ENCODE peak calls at places on chromosome 1, in four cellular contexts. One of them, this sample, is unnamed.

GRCh38 chr1:25500694-25501093 is 42.7 kb upstream of the LDLRAP1 start:
- DNase-seq in GM12878: no peak
- DNase-seq in endothelial cell of umbilical vein: no peak
- DNase-seq in A549: no peak
- DNase-seq in this sample: no peak

GRCh38 chr1:56844709-56845108 is 9.9 kb upstream of the C8A start:
- DNase-seq in A549: no peak
- DNase-seq in endothelial cell of umbilical vein: no peak
- DNase-seq in GM12878: no peak
- DNase-seq in this sample: no peak

GRCh38 chr1:62423580-62424242 is 13.1 kb upstream of the USP1 start:
- DNase-seq in endothelial cell of umbilical vein: no peak
- DNase-seq in GM12878: no peak
- DNase-seq in A549: peak
- DNase-seq in this sample: no peak

GRCh38 chr1:31505884-31506497 is 70.3 kb upstream of the TINAGL1 start:
- DNase-seq in GM12878: peak
- DNase-seq in endothelial cell of umbilical vein: no peak
- DNase-seq in A549: no peak
- DNase-seq in this sample: peak

GRCh38 chr1:17564458-17565393 is 25.2 kb downstream of the ARHGEF10L start:
- DNase-seq in GM12878: no peak
- DNase-seq in endothelial cell of umbilical vein: no peak
- DNase-seq in A549: no peak
- DNase-seq in this sample: no peak

GRCh38 chr1:87399264-87399663 is 70.6 kb downstream of the LMO4 start:
- DNase-seq in GM12878: no peak
- DNase-seq in A549: no peak
- DNase-seq in endothelial cell of umbilical vein: no peak
- DNase-seq in this sample: no peak

GRCh38 chr1:31058012-31058411 is 7.5 kb downstream of the PUM1 start:
- DNase-seq in endothelial cell of umbilical vein: no peak
- DNase-seq in A549: no peak
- DNase-seq in GM12878: no peak
- DNase-seq in this sample: no peak

GRCh38 chr1:110384581-110385321 is 6.1 kb downstream of the SLC16A4 start:
- DNase-seq in A549: no peak
- DNase-seq in endothelial cell of umbilical vein: no peak
- DNase-seq in GM12878: peak
- DNase-seq in this sample: peak

GRCh38 chr1:228219245-228219961 is 11.6 kb downstream of the OBSCN start:
- DNase-seq in endothelial cell of umbilical vein: no peak
- DNase-seq in GM12878: no peak
- DNase-seq in A549: no peak
- DNase-seq in this sample: no peak

GRCh38 chr1:189434461-189434860 is 1043.2 kb downstream of the BRINP3 start:
- DNase-seq in endothelial cell of umbilical vein: no peak
- DNase-seq in GM12878: no peak
- DNase-seq in A549: no peak
- DNase-seq in this sample: no peak

GRCh38 chr1:150961756-150962155 is 12.9 kb downstream of the CERS2 start:
- DNase-seq in A549: no peak
- DNase-seq in GM12878: no peak
- DNase-seq in endothelial cell of umbilical vein: no peak
- DNase-seq in this sample: no peak

GRCh38 chr1:225850370-225850769 is 31.8 kb downstream of the TMEM63A start:
- DNase-seq in endothelial cell of umbilical vein: no peak
- DNase-seq in A549: no peak
- DNase-seq in GM12878: no peak
- DNase-seq in this sample: no peak

GRCh38 chr1:145908653-145909052 is 1.2 kb downstream of the ITGA10 start:
- DNase-seq in GM12878: no peak
- DNase-seq in endothelial cell of umbilical vein: no peak
- DNase-seq in A549: no peak
- DNase-seq in this sample: peak

GRCh38 chr1:216186131-216186530 is 237.1 kb downstream of the USH2A start:
- DNase-seq in endothelial cell of umbilical vein: no peak
- DNase-seq in GM12878: no peak
- DNase-seq in A549: no peak
- DNase-seq in this sample: no peak

GRCh38 chr1:66464802-66465201 is 69.2 kb upstream of the SGIP1 start:
- DNase-seq in GM12878: no peak
- DNase-seq in A549: peak
- DNase-seq in endothelial cell of umbilical vein: peak
- DNase-seq in this sample: no peak

GRCh38 chr1:210374600-210374953 is 45.9 kb downstream of the HHAT start:
- DNase-seq in endothelial cell of umbilical vein: no peak
- DNase-seq in GM12878: no peak
- DNase-seq in A549: no peak
- DNase-seq in this sample: peak

GRCh38 chr1:82813351-82813750 is 1012.6 kb downstream of the ADGRL2 start:
- DNase-seq in GM12878: no peak
- DNase-seq in endothelial cell of umbilical vein: no peak
- DNase-seq in A549: no peak
- DNase-seq in this sample: no peak

GRCh38 chr1:156082111-156083091 is at the start of gene MEX3A:
- DNase-seq in GM12878: no peak
- DNase-seq in A549: peak
- DNase-seq in endothelial cell of umbilical vein: peak
- DNase-seq in this sample: peak

GRCh38 chr1:5917591-5918274 is 74.5 kb downstream of the NPHP4 start:
- DNase-seq in GM12878: no peak
- DNase-seq in endothelial cell of umbilical vein: no peak
- DNase-seq in A549: no peak
- DNase-seq in this sample: no peak

GRCh38 chr1:152926091-152926490 is 17.7 kb downstream of the IVL start:
- DNase-seq in endothelial cell of umbilical vein: no peak
- DNase-seq in GM12878: no peak
- DNase-seq in A549: peak
- DNase-seq in this sample: peak

GRCh38 chr1:204607910-204608309 is 77.6 kb downstream of the LRRN2 start:
- DNase-seq in GM12878: no peak
- DNase-seq in A549: no peak
- DNase-seq in endothelial cell of umbilical vein: no peak
- DNase-seq in this sample: no peak

GRCh38 chr1:79105499-79105898 is 99.0 kb upstream of the ADGRL4 start:
- DNase-seq in GM12878: no peak
- DNase-seq in endothelial cell of umbilical vein: peak
- DNase-seq in A549: no peak
- DNase-seq in this sample: no peak

GRCh38 chr1:61005572-61006386 is 76.6 kb upstream of the NFIA start:
- DNase-seq in GM12878: no peak
- DNase-seq in A549: no peak
- DNase-seq in endothelial cell of umbilical vein: no peak
- DNase-seq in this sample: no peak

GRCh38 chr1:216462061-216462775 is 39.0 kb upstream of the USH2A start:
- DNase-seq in endothelial cell of umbilical vein: no peak
- DNase-seq in GM12878: no peak
- DNase-seq in A549: peak
- DNase-seq in this sample: no peak

GRCh38 chr1:5906966-5907365 is 85.3 kb downstream of the NPHP4 start:
- DNase-seq in endothelial cell of umbilical vein: no peak
- DNase-seq in A549: no peak
- DNase-seq in GM12878: no peak
- DNase-seq in this sample: no peak

GRCh38 chr1:199490804-199491527 is 536.5 kb upstream of the NR5A2 start:
- DNase-seq in endothelial cell of umbilical vein: no peak
- DNase-seq in A549: no peak
- DNase-seq in GM12878: no peak
- DNase-seq in this sample: no peak

DNA sequence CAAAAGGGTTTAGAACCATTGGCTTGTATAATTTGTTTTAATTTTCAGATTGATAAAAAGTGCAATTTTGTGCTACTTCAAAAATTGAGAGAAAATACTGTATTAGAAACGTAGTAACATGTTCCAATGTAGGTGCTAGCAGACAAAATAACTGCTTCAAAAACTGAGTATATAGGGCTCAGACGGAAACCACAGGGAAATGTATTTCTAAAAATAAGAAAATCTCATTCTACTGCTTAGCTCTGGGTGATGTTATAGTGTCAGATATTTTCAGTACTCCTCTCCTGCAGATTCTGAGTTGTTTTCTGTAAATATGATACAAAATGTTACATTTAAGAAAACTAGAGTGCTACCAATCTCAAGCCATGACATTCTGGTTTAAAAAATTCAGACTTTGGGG is 55.4 kb downstream of the KCNK2 start:
- DNase-seq in endothelial cell of umbilical vein: no peak
- DNase-seq in GM12878: no peak
- DNase-seq in A549: no peak
- DNase-seq in this sample: no peak
- TF ChIP-seq MAX in endothelial cell of umbilical vein: no peak
- TF ChIP-seq MAX in GM12878: no peak
- TF ChIP-seq MAX in A549: no peak
- TF ChIP-seq MAX in this sample: no peak

DNA sequence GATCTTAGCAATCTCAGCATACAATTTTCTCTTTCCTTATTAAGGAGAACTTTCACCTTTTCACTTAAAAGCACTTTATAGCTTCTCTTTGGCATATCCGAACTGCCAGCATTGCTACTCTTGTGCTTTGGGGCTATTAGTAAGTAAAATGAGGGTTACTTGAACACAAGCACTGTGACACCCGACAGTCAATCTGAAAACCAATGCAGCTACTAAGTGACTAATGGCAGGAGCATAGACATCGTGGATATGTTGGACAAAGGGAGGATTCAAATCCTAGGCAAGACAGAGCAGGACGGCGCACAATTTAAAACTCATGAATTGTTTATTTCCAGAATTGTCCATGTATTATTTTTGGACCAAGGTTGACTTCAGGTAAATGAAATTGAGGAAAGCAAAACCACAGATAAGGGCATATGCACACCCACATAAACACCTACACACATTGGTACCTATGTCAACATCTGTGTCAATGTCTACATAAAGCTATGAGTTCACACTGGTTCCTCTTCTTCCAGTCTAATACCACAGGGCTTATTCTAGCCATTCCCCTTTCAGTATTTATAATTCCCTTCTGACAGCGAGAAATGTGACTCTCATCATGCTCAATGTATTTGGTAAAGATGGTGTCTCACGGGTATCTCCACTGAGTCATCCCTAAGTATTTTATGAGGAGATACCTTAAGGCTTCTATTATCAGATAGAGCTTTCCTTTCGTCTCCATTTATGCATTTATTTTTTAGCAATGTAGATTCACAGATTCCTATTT is 75.3 kb upstream of the RALGPS2 start:
- DNase-seq in GM12878: no peak
- DNase-seq in A549: no peak
- DNase-seq in endothelial cell of umbilical vein: no peak
- DNase-seq in this sample: no peak
- TF ChIP-seq POLR2A in GM12878: no peak
- TF ChIP-seq POLR2A in A549: no peak
- TF ChIP-seq POLR2A in endothelial cell of umbilical vein: no peak
- TF ChIP-seq POLR2A in this sample: no peak

DNA sequence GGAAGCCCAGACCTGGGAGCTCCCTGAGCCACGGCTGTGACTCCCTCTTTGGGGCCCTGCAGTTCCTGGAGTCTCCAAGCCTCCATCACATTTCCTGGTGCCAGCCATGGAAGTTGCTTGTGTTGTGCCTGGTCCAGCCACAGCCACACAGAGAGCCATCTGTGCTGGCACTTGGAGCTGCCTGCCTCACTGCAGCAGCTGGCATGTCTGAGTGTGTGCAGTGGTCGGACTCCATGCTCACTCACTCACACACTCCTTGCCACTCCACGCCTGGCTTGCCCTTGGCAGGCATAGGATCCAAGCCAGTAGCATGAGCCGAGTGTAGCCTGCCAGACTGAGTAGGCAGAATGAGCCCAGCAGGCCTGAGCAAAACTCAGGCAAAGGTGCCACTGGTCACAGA is 516.3 kb upstream of the BEND5 start:
- DNase-seq in A549: no peak
- DNase-seq in GM12878: no peak
- DNase-seq in endothelial cell of umbilical vein: no peak
- DNase-seq in this sample: no peak
- TF ChIP-seq MYC in A549: no peak
- TF ChIP-seq MYC in GM12878: no peak
- TF ChIP-seq MYC in endothelial cell of umbilical vein: no peak
- TF ChIP-seq MYC in this sample: no peak

GRCh38 chr1:29801561-29801973 is 565.2 kb downstream of the PTPRU start:
- DNase-seq in GM12878: no peak
- DNase-seq in endothelial cell of umbilical vein: no peak
- DNase-seq in A549: no peak
- DNase-seq in this sample: no peak
- TF ChIP-seq MAX in GM12878: no peak
- TF ChIP-seq MAX in endothelial cell of umbilical vein: no peak
- TF ChIP-seq MAX in A549: no peak
- TF ChIP-seq MAX in this sample: no peak

GRCh38 chr1:213176341-213176740 is 125.3 kb downstream of the RPS6KC1 start:
- DNase-seq in GM12878: no peak
- DNase-seq in A549: no peak
- DNase-seq in endothelial cell of umbilical vein: peak
- DNase-seq in this sample: no peak
- TF ChIP-seq POLR2A in GM12878: no peak
- TF ChIP-seq POLR2A in A549: no peak
- TF ChIP-seq POLR2A in endothelial cell of umbilical vein: no peak
- TF ChIP-seq POLR2A in this sample: no peak

GRCh38 chr1:109134423-109134822 is 20.5 kb downstream of the ELAPOR1 start:
- DNase-seq in endothelial cell of umbilical vein: no peak
- DNase-seq in A549: no peak
- DNase-seq in GM12878: no peak
- DNase-seq in this sample: no peak

GRCh38 chr1:109131059-109131458 is 17.1 kb downstream of the ELAPOR1 start:
- DNase-seq in endothelial cell of umbilical vein: no peak
- DNase-seq in A549: no peak
- DNase-seq in GM12878: no peak
- DNase-seq in this sample: no peak

GRCh38 chr1:109133815-109134214 is 19.9 kb downstream of the ELAPOR1 start:
- DNase-seq in GM12878: no peak
- DNase-seq in endothelial cell of umbilical vein: no peak
- DNase-seq in A549: no peak
- DNase-seq in this sample: peak

GRCh38 chr1:109132980-109133379 is 19.1 kb downstream of the ELAPOR1 start:
- DNase-seq in endothelial cell of umbilical vein: no peak
- DNase-seq in GM12878: no peak
- DNase-seq in A549: no peak
- DNase-seq in this sample: peak

DNA sequence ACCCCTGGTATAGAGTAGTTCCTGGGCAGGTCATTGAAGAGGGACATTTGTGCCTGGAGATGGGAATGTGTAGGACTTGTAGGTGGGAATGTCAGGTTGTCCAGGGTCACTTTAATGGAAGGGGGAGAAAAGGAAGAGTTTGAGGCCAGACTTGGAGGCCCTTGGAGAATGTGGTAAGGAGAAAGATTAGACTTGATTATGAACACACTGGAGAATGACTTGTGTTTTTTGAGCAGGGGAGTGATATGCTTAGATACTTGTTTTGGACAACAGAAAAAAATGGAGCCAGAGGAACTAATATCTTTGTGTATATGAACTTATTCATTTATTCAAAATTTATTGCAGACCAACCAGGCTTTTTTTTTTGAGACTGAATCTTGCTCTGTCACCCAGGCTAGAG is 17.9 kb downstream of the ELAPOR1 start:
- DNase-seq in A549: no peak
- DNase-seq in endothelial cell of umbilical vein: no peak
- DNase-seq in GM12878: no peak
- DNase-seq in this sample: no peak
- TF ChIP-seq MYC in A549: no peak
- TF ChIP-seq MYC in endothelial cell of umbilical vein: no peak
- TF ChIP-seq MYC in GM12878: no peak
- TF ChIP-seq MYC in this sample: no peak

This sample was measured in NB4.